ENCODE peak calls at places on chromosomes 3 and 15, in four cellular contexts. Q is SK-N-SH, X is K562, W is HepG2. B is an unnamed sample.

GRCh38 chr3:178297204-178297603 is 239.0 kb upstream of the KCNMB2 start:
- DNase-seq in X (no peak), Q (no peak), W (no peak), B (no peak)

GRCh38 chr3:30776186-30776815 is 118.2 kb downstream of the GADL1 start:
- DNase-seq in Q (no peak), W (no peak), X (no peak), B (no peak)

GRCh38 chr3:5187920-5188418 is 462 bp downstream of the EDEM1 start:
- DNase-seq in Q (peak), X (peak), W (no peak), B (no peak)

GRCh38 chr3:183584246-183584913 is 28.9 kb upstream of the KLHL6 start:
- DNase-seq in X (no peak), W (no peak), Q (peak), B (no peak)

GRCh38 chr3:171407746-171408145 is 52.5 kb downstream of the TNIK start:
- DNase-seq in W (no peak), Q (no peak), X (peak), B (no peak)

GRCh38 chr3:124409650-124410275 is 320.5 kb upstream of the UMPS start:
- DNase-seq in X (no peak), W (no peak), Q (no peak), B (no peak)

GRCh38 chr3:59654953-59655430 is 605.2 kb upstream of the CFAP20DC start:
- DNase-seq in Q (no peak), W (no peak), X (no peak), B (no peak)

GRCh38 chr3:30493912-30494311 is 112.5 kb upstream of the TGFBR2 start:
- DNase-seq in Q (no peak), W (no peak), X (no peak), B (no peak)

GRCh38 chr15:66882251-66883020 is 180.4 kb downstream of the SMAD6 start:
- DNase-seq in X (no peak), Q (no peak), W (no peak), B (no peak)

GRCh38 chr3:134711284-134711683 is 60.5 kb upstream of the KY start:
- DNase-seq in Q (no peak), W (no peak), X (no peak), B (peak)

GRCh38 chr3:177597325-177598109 is 400.2 kb upstream of the TBL1XR1 start:
- DNase-seq in W (no peak), Q (peak), X (no peak), B (no peak)

GRCh38 chr15:64911317-64912186 is at the start of gene ANKDD1A:
- DNase-seq in Q (peak), X (peak), W (no peak), B (peak)

GRCh38 chr3:152834354-152835310 is at the start of gene P2RY1:
- DNase-seq in W (no peak), Q (peak), X (peak), B (peak)

GRCh38 chr15:45631831-45632230 is 3.0 kb upstream of the SQOR start:
- DNase-seq in W (no peak), Q (no peak), X (no peak), B (no peak)

GRCh38 chr3:42539871-42540714 is 37.6 kb downstream of the VIPR1 start:
- DNase-seq in X (peak), W (peak), Q (peak), B (peak)

GRCh38 chr15:42138411-42138810 is 18.0 kb downstream of the PLA2G4F start:
- DNase-seq in W (no peak), Q (no peak), X (no peak), B (no peak)

GRCh38 chr3:158430448-158430847 is 140.5 kb upstream of the MLF1 start:
- DNase-seq in X (no peak), W (no peak), Q (no peak), B (no peak)

GRCh38 chr3:130748520-130748919 is 1.9 kb upstream of the PIK3R4 start:
- DNase-seq in X (no peak), W (no peak), Q (no peak), B (no peak)

GRCh38 chr3:160748787-160749186 is 7.2 kb upstream of the PPM1L start:
- DNase-seq in Q (no peak), W (no peak), X (no peak), B (no peak)

GRCh38 chr15:74460298-74460697 is 662 bp downstream of the UBL7 start:
- DNase-seq in W (no peak), Q (peak), X (no peak), B (no peak)

GRCh38 chr3:114242947-114243346 is 5.6 kb upstream of the ZNF80 start:
- DNase-seq in Q (no peak), X (no peak), W (no peak), B (no peak)

GRCh38 chr3:65146149-65146548 is 458.3 kb upstream of the ADAMTS9 start:
- DNase-seq in Q (no peak), X (no peak), W (no peak), B (no peak)

GRCh38 chr3:24460974-24461373 is 33.7 kb downstream of the THRB start:
- DNase-seq in Q (no peak), W (no peak), X (no peak), B (no peak)

GRCh38 chr3:65560901-65561300 is 477.8 kb downstream of the MAGI1 start:
- DNase-seq in Q (no peak), W (no peak), X (no peak), B (no peak)

GRCh38 chr15:87032291-87032690 is 952.6 kb downstream of the AGBL1 start:
- DNase-seq in Q (no peak), W (no peak), X (no peak), B (no peak)

GRCh38 chr3:143119009-143119914 is at the start of gene CHST2:
- DNase-seq in Q (peak), W (no peak), X (peak), B (no peak)

GRCh38 chr3:13465236-13465958 is 14.7 kb upstream of the HDAC11 start:
- DNase-seq in X (no peak), Q (no peak), W (no peak), B (no peak)

GRCh38 chr3:148723591-148723990 is 25.9 kb downstream of the AGTR1 start:
- DNase-seq in Q (no peak), X (no peak), W (peak), B (no peak)

GRCh38 chr3:132972333-132972732 is 65.9 kb upstream of the TMEM108 start:
- DNase-seq in Q (no peak), X (no peak), W (no peak), B (no peak)

DNA sequence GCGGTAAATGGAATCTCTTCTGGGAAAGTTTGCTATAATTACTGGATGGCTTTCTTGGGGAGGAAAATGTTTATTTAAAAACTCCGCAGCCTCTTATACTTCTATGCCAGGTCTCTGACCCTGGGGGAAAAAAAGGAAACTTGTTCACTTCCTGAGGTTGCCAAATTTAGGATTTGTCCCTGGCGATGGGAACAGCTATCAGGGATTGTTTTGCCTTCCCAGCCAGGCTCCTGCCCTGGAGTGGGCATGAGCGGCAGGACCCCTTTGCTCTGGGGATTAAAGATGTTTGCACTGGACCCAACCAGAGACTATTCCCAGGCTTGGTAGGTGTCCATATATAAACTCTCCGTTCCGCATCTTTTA is 175.6 kb downstream of the SLCO3A1 start:
- DNase-seq in W (no peak), Q (no peak), X (no peak), B (no peak)
- TF ChIP-seq ELF1 in W (no peak), Q (no peak), X (no peak), B (no peak)

GRCh38 chr3:46703013-46703520 is 1.9 kb downstream of the TMIE start:
- DNase-seq in W (no peak), Q (no peak), X (no peak), B (no peak)

GRCh38 chr3:46700772-46701171 is 420 bp upstream of the TMIE start:
- DNase-seq in W (no peak), Q (peak), X (peak), B (no peak)

GRCh38 chr3:46702246-46703012 is 1.2 kb downstream of the TMIE start:
- DNase-seq in X (no peak), W (no peak), Q (no peak), B (no peak)

GRCh38 chr3:46701211-46701939 is at the start of gene TMIE:
- DNase-seq in W (no peak), Q (peak), X (peak), B (no peak)

GRCh38 chr3:46699846-46700523 is 1.2 kb upstream of the TMIE start:
- DNase-seq in X (no peak), W (no peak), Q (peak), B (no peak)
- TF ChIP-seq ELF1 in X (no peak), W (no peak), Q (no peak), B (no peak)

DNA sequence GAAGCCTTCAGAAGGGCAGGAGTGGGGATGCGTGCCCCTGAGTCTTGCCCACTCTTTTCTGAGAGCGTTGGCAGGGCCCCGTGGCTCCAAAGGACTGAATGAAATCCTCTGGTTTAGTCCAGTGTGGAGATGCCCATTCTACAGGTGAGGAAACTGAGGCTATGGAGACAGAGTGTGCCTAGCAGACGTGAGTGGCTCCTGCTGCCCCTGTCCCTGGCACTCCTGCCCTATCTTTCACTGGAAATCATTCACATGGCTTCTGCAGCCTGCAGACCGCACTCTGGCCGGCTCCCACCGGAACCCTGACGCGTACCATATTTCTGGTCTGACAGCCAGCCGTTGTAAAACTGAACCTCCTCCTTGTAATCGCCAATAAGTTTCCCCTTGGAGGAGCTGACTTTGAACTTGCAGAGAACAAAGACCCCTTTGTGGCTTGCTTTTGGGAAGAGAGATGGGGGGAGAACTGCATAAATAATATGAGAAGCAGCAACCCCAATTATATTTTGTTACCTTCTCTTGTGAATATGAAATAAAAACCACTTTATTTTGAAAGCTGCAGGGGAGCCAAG is 136.4 kb downstream of the CHSY1 start:
- DNase-seq in X (no peak), Q (no peak), W (no peak), B (no peak)
- TF ChIP-seq ELF1 in X (no peak), Q (no peak), W (no peak), B (no peak)

DNA sequence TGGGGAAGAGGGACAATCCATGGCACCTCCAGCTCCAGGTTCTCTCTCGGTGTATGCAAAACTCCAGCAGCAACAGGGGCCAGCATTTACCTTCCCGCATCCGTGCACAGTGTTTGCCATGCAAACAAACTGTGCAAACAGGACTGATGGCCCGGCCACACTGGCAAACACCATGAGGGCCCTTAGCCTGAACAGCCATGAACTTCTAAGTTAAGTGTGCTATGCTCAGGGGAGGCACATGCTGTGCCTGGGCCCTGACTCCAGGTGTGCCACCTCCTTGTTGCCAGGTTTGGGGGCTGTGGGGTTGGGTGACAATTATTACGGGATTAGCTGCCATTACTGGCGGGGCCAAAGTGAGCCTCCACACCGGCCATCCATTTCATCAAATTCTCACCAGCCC is 57.5 kb downstream of the CACNA2D2 start:
- DNase-seq in X (no peak), W (peak), Q (no peak), B (no peak)
- TF ChIP-seq ELF1 in X (no peak), W (no peak), Q (no peak), B (no peak)

GRCh38 chr3:38224357-38224756 is 41.3 kb upstream of the SLC22A13 start:
- DNase-seq in W (no peak), X (no peak), Q (no peak), B (no peak)
- TF ChIP-seq ELF1 in W (no peak), X (no peak), Q (no peak), B (no peak)

GRCh38 chr15:68307131-68307928 is 29.8 kb downstream of the FEM1B start:
- DNase-seq in W (no peak), X (no peak), Q (peak), B (no peak)

GRCh38 chr15:68304611-68305337 is 27.2 kb downstream of the FEM1B start:
- DNase-seq in X (no peak), Q (no peak), W (no peak), B (no peak)

GRCh38 chr15:68303134-68303533 is 25.6 kb downstream of the FEM1B start:
- DNase-seq in Q (no peak), X (no peak), W (no peak), B (no peak)

GRCh38 chr15:68303560-68304436 is 26.3 kb downstream of the FEM1B start:
- DNase-seq in X (no peak), Q (no peak), W (no peak), B (no peak)

DNA sequence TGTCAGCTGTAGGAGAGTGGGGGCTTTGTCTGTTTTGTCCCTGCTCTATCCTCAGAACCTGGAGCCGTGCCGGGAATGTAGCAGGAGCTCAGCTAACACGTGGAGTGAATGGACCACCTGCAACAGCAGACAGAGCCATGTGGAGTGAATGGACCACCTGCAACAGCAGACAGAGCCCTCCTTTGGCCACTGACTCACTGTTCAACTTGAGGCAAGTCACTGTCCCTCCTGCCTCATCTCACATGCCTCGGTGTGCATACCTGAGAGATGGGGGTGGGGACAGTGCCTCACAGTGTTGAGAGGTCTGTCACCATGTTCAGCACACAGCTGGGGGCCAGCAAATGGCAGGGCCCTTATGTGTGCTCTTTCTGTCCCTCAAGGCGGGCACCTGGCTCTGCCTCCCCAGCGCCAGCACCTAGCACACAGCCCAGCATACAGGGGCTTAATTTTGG is 27.9 kb downstream of the FEM1B start:
- DNase-seq in W (no peak), X (no peak), Q (no peak), B (no peak)
- TF ChIP-seq ELF1 in W (no peak), X (no peak), Q (no peak), B (no peak)

GRCh38 chr3:31979006-31979697 is 1.9 kb downstream of the OSBPL10 start:
- DNase-seq in Q (no peak), X (no peak), W (no peak), B (no peak)
- TF ChIP-seq ELF1 in Q (no peak), X (no peak), W (no peak), B (no peak)

GRCh38 chr15:33963831-33964664 is 4.2 kb upstream of the CHRM5 start:
- DNase-seq in W (peak), Q (peak), X (peak), B (peak)
- TF ChIP-seq ELF1 in W (no peak), Q (no peak), X (no peak), B (no peak)

DNA sequence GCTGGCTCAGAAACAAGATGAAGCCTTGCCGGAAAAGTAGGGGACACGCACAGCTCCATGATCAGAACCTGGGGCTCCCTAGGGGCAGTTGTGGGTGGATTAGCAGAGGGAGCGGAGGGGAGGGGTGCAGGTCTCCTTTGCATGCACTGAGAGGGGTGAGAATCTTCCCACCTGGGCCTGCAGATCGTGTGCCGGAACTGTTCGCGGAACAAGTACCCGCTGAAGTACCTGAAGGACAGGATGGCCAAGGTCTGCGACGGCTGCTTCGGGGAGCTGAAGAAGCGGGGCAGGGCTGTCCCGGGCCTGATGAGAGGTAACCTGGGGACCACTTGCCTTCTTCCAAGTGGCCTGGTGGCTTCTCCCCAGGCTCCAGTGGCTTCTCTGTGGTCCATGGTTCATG is 24.5 kb upstream of the NR2C2 start:
- DNase-seq in X (no peak), Q (no peak), W (no peak), B (no peak)
- TF ChIP-seq ELF1 in X (no peak), Q (no peak), W (no peak), B (no peak)

DNA sequence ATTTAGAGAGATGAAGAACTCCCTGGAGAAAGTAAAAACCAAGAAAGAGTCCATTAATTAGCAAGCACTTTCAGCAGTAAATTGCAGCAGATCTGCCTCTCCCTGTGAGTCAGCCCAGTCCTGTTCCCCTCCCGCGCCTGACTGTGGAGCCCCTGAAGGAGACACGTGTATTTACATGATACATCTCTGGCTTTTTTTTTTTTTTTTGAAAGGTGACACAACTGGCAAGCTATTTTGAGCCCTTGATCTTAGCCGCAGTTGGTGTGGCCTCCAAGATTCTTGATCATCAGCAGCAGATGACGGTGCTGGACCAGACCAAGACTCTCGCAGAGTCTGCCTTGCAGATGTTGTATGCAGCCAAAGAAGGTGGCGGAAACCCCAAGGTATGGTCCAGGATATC is 271.8 kb upstream of the TPM1 start:
- DNase-seq in W (no peak), Q (no peak), X (no peak), B (peak)
- TF ChIP-seq ELF1 in W (no peak), Q (no peak), X (no peak), B (no peak)

B was measured in HCT116.